ENCODE peak calls at places on chromosomes 11 and 22, in four cellular contexts. F is neural crest cell, H is omental fat pad, B is dorsolateral prefrontal cortex. Q is an unnamed sample.

GRCh38 chr11:1330473-1330872 is 21.0 kb upstream of the TOLLIP start:
- DNase-seq in B (no peak), F (no peak), H (no peak), Q (no peak)

GRCh38 chr11:131025020-131025419 is 108.7 kb upstream of the SNX19 start:
- DNase-seq in F (no peak), H (no peak), B (peak; percentile 49), Q (no peak)

GRCh38 chr22:38314992-38315800 is 2.0 kb downstream of the CSNK1E start:
- DNase-seq in F (no peak), H (no peak), B (no peak), Q (no peak)

GRCh38 chr22:31532060-31532459 is 35.7 kb downstream of the SFI1 start:
- DNase-seq in B (no peak), H (no peak), F (no peak), Q (no peak)

GRCh38 chr22:48704335-48704734 is 1123.3 kb downstream of the BRD1 start:
- DNase-seq in F (no peak), B (no peak), H (no peak), Q (no peak)

GRCh38 chr11:112961751-112962747 is 829 bp downstream of the NCAM1 start:
- DNase-seq in H (no peak), B (peak; percentile 70), F (peak; percentile 51), Q (peak; percentile 79)

GRCh38 chr11:10674440-10674855 is 19.1 kb downstream of the IRAG1 start:
- DNase-seq in B (no peak), H (no peak), F (no peak), Q (no peak)

GRCh38 chr11:66192181-66192888 is 76.1 kb upstream of the RAB1B start:
- DNase-seq in H (no peak), B (peak; percentile 11), F (no peak), Q (no peak)

GRCh38 chr11:66592457-66593302 is at the start of the genes CCDC87 and CCS:
- DNase-seq in B (peak; percentile 97), H (peak; percentile 97), F (peak; percentile 95), Q (peak; percentile 99)

GRCh38 chr11:70398834-70399680 is 728 bp downstream of the CTTN start:
- DNase-seq in H (no peak), B (no peak), F (no peak), Q (no peak)

GRCh38 chr22:46641829-46642266 is 21.7 kb downstream of the GRAMD4 start:
- DNase-seq in F (no peak), B (no peak), H (no peak), Q (no peak)

DNA sequence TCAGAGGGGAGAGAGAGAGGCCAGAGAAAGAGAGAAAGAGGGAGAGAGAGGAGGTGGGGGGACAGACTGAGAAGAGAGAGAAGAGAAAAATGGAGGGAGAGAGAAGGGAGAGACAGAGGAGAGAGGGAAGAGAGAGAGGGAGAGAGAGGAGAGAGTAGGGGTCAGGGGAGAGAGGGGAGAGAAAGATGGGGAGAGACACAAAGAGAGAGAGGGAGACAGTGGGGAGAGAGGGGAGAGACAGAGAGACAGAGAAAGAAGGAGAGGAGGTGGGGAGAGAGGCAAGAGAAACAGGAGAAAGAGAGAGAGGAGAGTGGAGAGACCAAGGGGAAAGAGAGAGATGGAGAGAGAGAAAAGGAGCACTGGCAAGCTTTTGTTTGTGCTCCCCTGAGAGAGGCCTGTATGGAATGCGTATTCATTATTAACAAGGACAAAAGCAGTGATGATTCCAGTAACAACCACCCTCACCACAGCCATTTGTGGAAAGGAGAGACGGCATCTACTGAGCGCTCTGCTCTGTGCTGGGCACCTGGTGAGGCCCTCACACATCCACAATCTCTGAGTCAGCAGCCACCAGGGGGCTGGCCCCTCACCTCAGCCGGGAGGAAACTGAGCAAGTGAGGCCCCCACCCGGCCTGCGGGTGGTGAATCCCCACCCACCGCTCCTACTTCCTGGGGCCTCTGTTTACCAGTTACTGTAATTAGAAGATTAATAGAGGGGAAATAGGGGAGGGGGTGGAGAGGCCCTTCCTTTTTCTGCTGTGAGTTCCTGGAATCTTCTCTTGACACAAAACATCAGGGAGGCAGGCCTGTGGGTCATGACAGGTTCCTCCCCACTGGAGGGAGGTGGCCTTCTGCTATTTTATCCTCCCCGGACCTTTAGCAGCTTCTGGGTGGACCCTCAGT is 14.7 kb upstream of the MIAT start:
- DNase-seq in F (no peak), B (no peak), H (no peak), Q (no peak)
- TF ChIP-seq CTCF in F (no peak), B (no peak), H (no peak), Q (no peak)

GRCh38 chr11:11895672-11896071 is 53.9 kb downstream of the USP47 start:
- DNase-seq in F (no peak), H (no peak), B (no peak), Q (no peak)
- TF ChIP-seq CTCF in F (no peak), H (no peak), B (no peak), Q (no peak)

DNA sequence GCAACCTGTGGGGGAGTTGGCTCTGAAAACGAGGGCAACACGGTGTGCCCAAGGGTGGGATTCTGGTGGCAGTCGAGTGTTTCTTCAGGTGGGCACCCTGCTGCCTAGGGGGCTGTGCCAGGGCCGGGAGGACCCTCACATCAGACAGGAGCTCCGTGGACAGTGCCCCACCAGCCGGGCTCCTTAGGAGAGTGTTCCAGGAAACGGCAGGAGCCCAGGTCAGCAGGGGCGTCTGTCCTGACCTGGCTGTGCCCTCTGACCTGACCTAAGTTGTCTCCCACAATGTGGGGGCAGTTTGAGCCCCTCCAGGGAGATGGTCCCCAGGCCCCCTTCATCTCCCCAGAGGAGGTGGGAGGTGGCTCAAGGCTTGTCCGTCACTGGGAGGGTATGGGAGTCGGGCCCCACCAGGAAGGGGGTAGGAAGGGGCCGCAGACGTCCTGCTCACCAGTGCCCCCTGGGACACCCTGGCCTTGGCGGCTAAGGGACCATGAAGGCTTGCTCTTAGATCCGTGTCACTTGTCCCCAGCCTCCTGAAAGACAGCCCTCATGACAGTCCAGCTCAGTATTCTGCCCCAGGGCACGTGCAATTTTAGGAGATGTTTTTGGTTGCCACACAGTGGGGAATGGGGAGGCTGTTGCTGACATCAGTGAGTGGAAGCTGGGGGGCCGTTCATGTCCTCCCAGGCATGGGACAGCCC is 32.2 kb upstream of the GAL start:
- DNase-seq in F (no peak), H (no peak), B (no peak), Q (no peak)
- TF ChIP-seq CTCF in F (no peak), H (no peak), B (no peak), Q (no peak)

GRCh38 chr11:39361557-39361956 is 2097.9 kb downstream of the LRRC4C start:
- DNase-seq in B (no peak), H (no peak), F (no peak), Q (no peak)

GRCh38 chr11:39367526-39367925 is 2091.9 kb downstream of the LRRC4C start:
- DNase-seq in B (no peak), H (no peak), F (no peak), Q (no peak)

DNA sequence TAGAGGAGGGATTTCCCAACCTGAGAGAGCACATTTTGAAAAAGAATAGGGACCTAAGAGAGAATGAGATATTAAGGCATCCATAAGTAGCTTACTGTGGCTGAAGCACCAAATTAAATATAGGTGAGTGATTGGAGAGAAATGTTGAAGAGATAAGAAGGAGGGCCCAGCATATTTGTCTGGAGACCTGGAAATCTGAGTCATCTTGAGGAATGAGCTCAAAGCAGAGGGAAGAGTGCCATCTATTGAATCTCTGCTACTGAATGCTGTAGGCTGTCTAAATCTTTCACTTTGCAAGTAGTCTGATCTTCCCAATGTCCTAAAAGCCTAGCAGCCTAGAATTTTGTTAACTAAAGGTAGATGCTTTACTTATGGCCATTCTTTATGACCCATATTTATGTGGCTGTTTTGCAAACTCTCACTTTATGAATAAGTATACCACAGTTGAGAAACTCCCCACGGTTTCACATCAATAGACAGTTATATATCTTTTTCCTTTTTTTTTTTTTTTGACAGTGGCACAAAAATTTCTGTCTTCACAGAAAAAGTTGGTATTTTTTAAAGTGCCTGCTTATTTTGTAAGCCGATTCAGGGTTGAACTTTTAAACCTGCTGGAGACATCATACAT is 2093.5 kb downstream of the LRRC4C start:
- DNase-seq in B (no peak), H (no peak), F (no peak), Q (no peak)
- TF ChIP-seq CTCF in B (no peak), H (no peak), F (no peak), Q (no peak)